ENCODE peak calls at places on chromosomes 16 and 17, in seven cellular contexts. O is OCI-LY7, W is suprapubic skin, X is left ventricle myocardium inferior, R is lower lobe of right lung, P is AG09309, N is AG10803. E is an unnamed sample.

GRCh38 chr17:28478940-28479615 is 5.6 kb downstream of the SLC13A2 start:
- DNase-seq in N (no peak), W (no peak), P (no peak), X (no peak), O (no peak), R (no peak), E (no peak)

GRCh38 chr16:67092227-67092626 is 17.5 kb upstream of the PHAF1 start:
- DNase-seq in W (no peak), N (peak), X (no peak), P (peak), R (no peak), O (no peak), E (peak)

GRCh38 chr16:86774931-86775330 is 196.6 kb downstream of the FOXL1 start:
- DNase-seq in P (no peak), R (no peak), O (no peak), N (no peak), X (no peak), W (peak), E (no peak)

GRCh38 chr16:27945233-27945975 is 118.1 kb downstream of the GSG1L start:
- DNase-seq in X (no peak), O (no peak), N (no peak), W (no peak), R (no peak), P (no peak), E (no peak)

GRCh38 chr16:78230832-78231231 is 131.4 kb downstream of the WWOX start:
- DNase-seq in X (no peak), O (no peak), W (no peak), R (no peak), N (peak), P (no peak), E (no peak)

GRCh38 chr16:9047689-9048301 is 43.6 kb upstream of the HAPSTR1 start:
- DNase-seq in P (peak), W (peak), X (peak), N (peak), O (no peak), R (peak), E (peak)

GRCh38 chr17:38674013-38674748 is 576 bp downstream of the EPOP start:
- DNase-seq in X (peak), O (peak), N (no peak), R (peak), P (no peak), W (no peak), E (no peak)

GRCh38 chr17:67534941-67535340 is 157.9 kb downstream of the PITPNC1 start:
- DNase-seq in N (no peak), X (no peak), R (no peak), P (no peak), W (no peak), O (no peak), E (no peak)

GRCh38 chr17:45302649-45303173 is 14.1 kb downstream of the MAP3K14 start:
- DNase-seq in X (peak), P (no peak), W (no peak), O (peak), N (peak), R (no peak), E (peak)

GRCh38 chr16:83932955-83933673 is 19.9 kb upstream of the OSGIN1 start:
- DNase-seq in P (no peak), W (no peak), N (peak), O (no peak), X (no peak), R (no peak), E (no peak)

GRCh38 chr16:836221-836620 is 35.7 kb upstream of the GNG13 start:
- DNase-seq in W (no peak), N (no peak), R (no peak), X (no peak), O (no peak), P (no peak), E (no peak)

GRCh38 chr17:78986048-78986648 is 6.4 kb upstream of the LGALS3BP start:
- DNase-seq in X (no peak), N (peak), O (peak), W (no peak), P (no peak), R (no peak), E (peak)

GRCh38 chr16:66264311-66265105 is 102.0 kb upstream of the CDH5 start:
- DNase-seq in R (no peak), W (peak), O (no peak), N (no peak), P (no peak), X (no peak), E (no peak)

GRCh38 chr17:42835732-42836131 is 2.5 kb downstream of the PSME3 start:
- DNase-seq in P (no peak), X (no peak), O (no peak), W (no peak), N (no peak), R (no peak), E (no peak)

GRCh38 chr16:3458278-3458851 is 14.9 kb downstream of the NAA60 start:
- DNase-seq in W (no peak), P (no peak), R (no peak), X (no peak), N (peak), O (peak), E (peak)

GRCh38 chr17:58621174-58621573 is 70.7 kb downstream of the TEX14 start:
- DNase-seq in O (peak), N (no peak), R (no peak), P (no peak), W (no peak), X (no peak), E (no peak)

GRCh38 chr16:29877266-29877961 is 14.4 kb upstream of the CDIPT start:
- DNase-seq in N (no peak), X (no peak), R (peak), P (no peak), O (peak), W (no peak), E (peak)

GRCh38 chr17:59756236-59756818 is 48.9 kb downstream of the VMP1 start:
- DNase-seq in N (peak), R (no peak), P (peak), O (no peak), W (no peak), X (no peak), E (peak)

DNA sequence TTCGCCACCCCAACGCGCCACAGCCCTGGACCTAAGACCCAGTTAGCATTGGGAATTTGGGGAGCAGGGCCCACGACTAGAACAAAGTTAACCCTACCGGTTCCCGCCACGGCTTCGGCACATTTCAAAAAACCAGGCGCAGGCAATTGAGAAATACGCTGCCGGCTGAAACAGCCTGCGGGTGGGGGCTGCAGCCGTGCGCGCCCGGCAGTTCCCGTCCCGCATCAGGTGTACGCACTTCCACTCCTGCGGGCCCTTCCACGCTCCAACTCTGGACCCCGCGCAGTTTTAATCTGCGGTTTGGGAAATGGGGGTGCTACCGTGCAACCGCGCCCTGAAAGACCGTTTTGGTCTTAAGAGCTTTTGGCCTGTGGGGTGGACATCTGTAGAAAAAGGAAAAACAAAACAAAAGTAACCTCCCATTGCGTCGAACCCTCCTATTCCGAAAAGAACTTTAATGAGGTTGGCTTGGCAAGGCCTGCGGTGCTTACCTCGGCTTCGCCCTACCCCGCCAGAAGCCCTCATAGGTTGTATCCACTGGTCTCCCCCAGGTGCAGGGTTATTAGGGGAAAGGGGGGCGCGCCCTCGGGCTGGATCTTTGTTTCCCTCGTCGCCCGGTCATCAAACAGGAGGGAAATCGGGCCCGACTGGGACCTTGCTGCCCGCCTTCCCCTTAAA is 7.1 kb downstream of the IRX5 start:
- DNase-seq in N (no peak), O (no peak), P (no peak), X (no peak), R (no peak), W (no peak), E (no peak)
- H3K4me3 ChIP-seq in N (peak), O (no peak), P (peak), X (peak), R (peak), W (peak), E (no peak)

GRCh38 chr17:6713130-6713917 is at the start of gene SLC13A5:
- DNase-seq in R (no peak), O (no peak), P (no peak), N (no peak), X (no peak), W (no peak), E (peak)
- TF ChIP-seq CTCF in R (peak), O (no peak), P (peak), N (peak), X (peak), W (no peak), E (peak)

GRCh38 chr17:36931096-36931696 is 6.1 kb upstream of the LHX1 start:
- DNase-seq in W (no peak), R (no peak), X (no peak), N (no peak), P (no peak), O (no peak), E (no peak)
- H3K4me3 ChIP-seq in W (no peak), R (no peak), X (no peak), N (no peak), P (no peak), O (no peak), E (no peak)

GRCh38 chr17:43949777-43950176 is 4.0 kb downstream of the PYY start:
- DNase-seq in N (peak), W (no peak), P (no peak), X (no peak), O (no peak), R (no peak), E (no peak)
- TF ChIP-seq CTCF in N (peak), W (no peak), P (no peak), X (no peak), O (no peak), R (no peak), E (peak)

GRCh38 chr17:74432484-74433391 is 850 bp downstream of the GPRC5C start:
- DNase-seq in O (no peak), X (no peak), N (no peak), P (no peak), W (no peak), R (no peak), E (no peak)

GRCh38 chr17:74430706-74431567 is 951 bp upstream of the GPRC5C start:
- DNase-seq in W (no peak), R (peak), O (no peak), P (no peak), X (peak), N (peak), E (peak)

GRCh38 chr17:74433421-74434121 is 1.7 kb downstream of the GPRC5C start:
- DNase-seq in P (no peak), W (no peak), N (no peak), R (no peak), X (no peak), O (no peak), E (no peak)

GRCh38 chr17:74430385-74430705 is 1.5 kb upstream of the GPRC5C start:
- DNase-seq in N (no peak), P (no peak), R (no peak), W (no peak), X (no peak), O (no peak), E (no peak)

DNA sequence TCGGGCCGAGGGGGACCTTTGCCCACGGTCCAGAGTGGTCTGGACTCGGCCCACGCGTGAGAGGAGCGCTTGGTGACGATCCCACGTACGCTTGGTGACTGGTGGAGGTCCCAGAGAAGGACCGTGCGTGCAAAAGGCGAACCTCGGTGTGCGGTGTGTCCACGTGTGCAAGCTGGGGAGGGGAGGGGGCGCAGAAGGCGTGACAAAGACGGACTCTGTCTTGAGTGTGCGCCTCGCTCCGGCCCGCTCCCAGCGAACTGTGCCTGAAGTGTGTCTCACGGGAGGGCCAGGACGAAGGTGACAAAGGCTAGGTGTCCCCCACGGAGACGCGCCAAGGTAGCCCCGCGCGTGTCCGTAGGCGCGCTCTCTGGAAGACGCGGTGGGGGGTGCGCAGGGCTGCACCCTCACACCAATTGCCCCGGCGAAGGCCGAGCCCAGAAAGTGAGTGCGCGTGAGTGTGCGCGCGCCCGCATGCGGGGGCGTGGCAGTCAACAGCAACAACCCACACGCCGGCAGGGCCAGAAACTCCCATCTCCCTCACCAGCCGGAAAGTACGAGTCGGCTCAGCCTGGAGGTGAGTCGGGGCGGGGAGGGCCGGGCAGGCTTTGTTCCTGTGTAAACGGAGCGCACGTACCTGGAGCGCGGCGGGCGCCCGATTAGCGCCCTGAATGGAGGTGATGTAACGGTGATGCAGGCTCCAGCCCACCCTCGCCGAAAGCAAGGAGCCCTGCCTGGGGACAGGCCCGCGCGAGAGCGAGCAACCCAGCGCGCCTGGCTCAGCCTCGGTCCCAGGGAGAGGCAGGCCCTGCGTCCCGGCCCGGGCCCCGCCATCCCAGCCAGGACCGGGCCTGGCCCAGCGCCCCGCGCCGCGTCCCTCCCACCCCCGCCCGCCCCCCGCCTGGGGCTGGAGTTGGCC is at the start of gene GPRC5C:
- DNase-seq in O (no peak), R (peak), P (no peak), N (no peak), X (peak), W (no peak), E (no peak)
- H3K4me3 ChIP-seq in O (no peak), R (peak), P (peak), N (peak), X (peak), W (peak), E (peak)

GRCh38 chr16:7083086-7083485 is 249.6 kb upstream of the RBFOX1 start:
- DNase-seq in R (no peak), W (no peak), N (no peak), O (no peak), X (no peak), P (no peak), E (no peak)

GRCh38 chr16:7085776-7086175 is 246.9 kb upstream of the RBFOX1 start:
- DNase-seq in P (no peak), W (no peak), X (no peak), O (no peak), R (no peak), N (no peak), E (no peak)

GRCh38 chr16:7090628-7091115 is 242.0 kb upstream of the RBFOX1 start:
- DNase-seq in O (no peak), R (no peak), X (no peak), N (no peak), P (no peak), W (no peak), E (no peak)

GRCh38 chr16:7086842-7087616 is 245.6 kb upstream of the RBFOX1 start:
- DNase-seq in W (no peak), R (no peak), X (peak), N (no peak), P (no peak), O (no peak), E (no peak)
- TF ChIP-seq CTCF in W (no peak), R (no peak), X (peak), N (no peak), P (no peak), O (no peak), E (no peak)

DNA sequence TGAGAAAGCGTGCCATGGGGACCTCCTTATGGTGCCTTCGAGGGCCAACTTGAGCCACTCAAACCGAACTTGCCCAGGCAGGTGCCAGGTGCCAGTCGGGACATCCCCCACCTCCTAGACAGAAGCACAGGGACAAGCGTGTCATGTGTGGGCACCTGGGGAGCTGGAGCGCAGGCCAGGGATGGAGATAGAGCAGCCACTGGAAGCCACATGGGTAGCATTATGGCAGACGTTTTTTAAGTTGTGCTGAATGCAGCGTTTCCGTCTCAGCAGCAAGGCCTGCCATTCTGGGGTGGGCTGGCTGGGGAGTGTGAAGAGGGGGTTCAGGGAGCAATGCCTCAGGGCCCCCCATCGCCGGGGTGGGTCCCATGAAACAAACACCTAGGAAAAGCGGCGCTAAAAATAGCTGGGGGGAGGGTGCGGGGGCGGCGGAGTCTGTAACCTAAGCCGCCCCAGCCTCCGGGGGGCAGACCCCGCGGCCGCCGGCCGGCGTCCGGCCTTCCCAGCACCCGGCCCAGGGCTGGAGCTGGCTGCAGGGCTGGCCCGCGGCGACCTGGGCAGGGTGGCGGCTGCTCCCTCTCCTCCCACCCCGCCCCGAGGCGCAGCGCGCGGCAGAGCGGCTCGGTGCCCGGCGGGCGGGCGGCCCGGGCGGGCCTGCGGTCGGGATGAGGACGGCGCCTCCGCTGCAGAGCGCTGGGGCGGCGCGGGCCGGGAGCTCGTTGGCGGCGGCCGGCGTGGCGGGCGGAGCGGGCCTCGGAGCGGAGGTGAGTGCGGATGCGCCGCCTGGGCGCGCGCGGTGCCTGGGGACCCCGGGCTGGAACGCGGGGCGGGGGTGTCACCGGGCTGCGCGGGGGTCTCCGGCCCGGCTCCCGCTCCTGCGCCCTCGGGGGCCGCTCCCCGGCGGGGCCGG is at the start of gene ZNF469:
- DNase-seq in N (peak), X (peak), O (no peak), P (no peak), W (no peak), R (peak), E (peak)
- H3K4me3 ChIP-seq in N (peak), X (peak), O (no peak), P (peak), W (peak), R (peak), E (peak)

GRCh38 chr16:10371592-10371991 is 14.3 kb upstream of the ATF7IP2 start:
- DNase-seq in P (no peak), R (no peak), X (no peak), O (no peak), N (no peak), W (no peak), E (no peak)

GRCh38 chr16:10367616-10368188 is 18.2 kb upstream of the ATF7IP2 start:
- DNase-seq in W (no peak), N (no peak), R (no peak), O (no peak), X (no peak), P (no peak), E (no peak)

GRCh38 chr16:10373556-10373955 is 12.3 kb upstream of the ATF7IP2 start:
- DNase-seq in X (no peak), O (no peak), N (no peak), W (no peak), P (no peak), R (no peak), E (no peak)

GRCh38 chr16:10370096-10370726 is 15.7 kb upstream of the ATF7IP2 start:
- DNase-seq in X (no peak), P (no peak), R (no peak), W (no peak), N (no peak), O (no peak), E (no peak)

DNA sequence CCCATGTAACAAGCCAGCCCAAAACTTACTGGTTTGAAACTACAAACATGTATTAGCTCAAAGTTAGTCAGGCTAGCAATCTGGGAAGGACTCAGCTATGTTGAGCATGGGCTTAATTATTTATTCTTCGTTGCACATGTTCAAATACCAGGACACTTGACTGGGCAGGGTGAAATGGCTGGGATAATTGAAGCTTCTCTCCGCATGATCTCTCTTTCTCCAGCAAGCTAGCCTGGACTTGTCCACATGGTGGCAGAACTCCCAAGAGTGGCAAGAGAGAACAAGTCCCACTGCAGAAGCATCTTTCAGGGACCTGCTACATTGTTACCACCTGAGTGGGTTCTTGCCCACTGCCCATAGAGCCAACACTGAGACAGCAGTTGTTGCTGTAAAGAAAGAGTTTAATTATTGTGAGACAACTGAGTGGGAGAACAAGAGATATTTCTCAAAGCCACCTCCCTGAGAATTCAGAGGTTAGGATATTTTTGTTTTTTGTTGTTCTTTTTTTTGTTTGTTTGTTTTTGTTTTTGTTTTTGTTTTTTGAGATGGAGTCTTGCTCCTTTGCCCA is 16.8 kb upstream of the ATF7IP2 start:
- DNase-seq in W (no peak), X (no peak), O (peak), P (no peak), R (no peak), N (no peak), E (peak)
- TF ChIP-seq CTCF in W (no peak), X (peak), O (peak), P (no peak), R (no peak), N (no peak), E (peak)

GRCh38 chr17:7587831-7588230 is 2.1 kb downstream of the SOX15 start:
- DNase-seq in O (no peak), N (peak), W (no peak), P (no peak), X (no peak), R (no peak), E (no peak)
- H3K4me3 ChIP-seq in O (no peak), N (peak), W (peak), P (peak), X (peak), R (no peak), E (no peak)

DNA sequence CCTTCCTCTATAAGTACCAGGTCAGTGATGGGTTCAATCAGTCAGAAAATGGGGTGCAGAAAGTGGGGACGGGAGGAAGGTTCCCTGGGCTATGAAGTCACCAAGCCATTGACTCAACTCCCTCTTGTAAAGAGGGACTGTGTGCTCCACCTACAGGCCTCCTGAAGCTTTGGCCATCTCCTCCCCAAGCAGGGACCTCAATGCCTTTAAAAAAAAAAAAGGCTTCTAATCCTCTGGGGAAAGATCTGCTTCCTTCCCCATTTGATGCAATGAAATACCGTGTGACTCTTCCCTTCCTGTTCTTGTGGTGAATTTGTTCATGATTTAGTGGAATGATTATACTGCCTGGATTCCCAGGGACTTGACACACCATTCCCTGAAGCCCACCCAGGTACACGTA is 30.8 kb downstream of the VWA3A start:
- DNase-seq in W (no peak), P (no peak), N (no peak), R (no peak), X (no peak), O (no peak), E (peak)
- TF ChIP-seq CTCF in W (no peak), P (peak), N (no peak), R (no peak), X (no peak), O (peak), E (no peak)